ENCODE peak calls at places on chromosomes 3 and 15, in ten cellular contexts. Z is CD8-positive, alpha-beta T cell; T is gastrocnemius medialis; D is choroid plexus epithelial cell; O is GM12865; X is H7; P is Peyer's patch; E is foreskin fibroblast; G is colonic mucosa; F is cardiac muscle cell. N is an unnamed sample.

GRCh38 chr3:116201032-116201690 is 244.1 kb downstream of the LSAMP start:
- DNase-seq in P (no peak), G (no peak), E (no peak), X (no peak), O (no peak), Z (no peak), F (no peak), T (no peak), D (no peak), N (no peak)

GRCh38 chr3:169822983-169823382 is 10.3 kb upstream of the LRRC34 start:
- DNase-seq in F (no peak), D (no peak), Z (no peak), O (no peak), T (no peak), G (no peak), E (no peak), P (no peak), X (no peak), N (no peak)

GRCh38 chr15:99564221-99565030 is 1.4 kb upstream of the MEF2A start:
- DNase-seq in P (peak; percentile 52), E (peak; percentile 68), F (peak; percentile 36), Z (peak; percentile 20), G (peak; percentile 32), X (peak; percentile 22), O (peak; percentile 67), T (peak; percentile 58), D (peak; percentile 55), N (no peak)

GRCh38 chr15:73305331-73306211 is 63.2 kb downstream of the HCN4 start:
- DNase-seq in X (peak; percentile 86), G (peak; percentile 28), D (peak; percentile 90), Z (no peak), P (no peak), O (peak; percentile 76), E (peak; percentile 81), F (peak; percentile 86), T (no peak), N (no peak)

GRCh38 chr3:49671291-49672288 is 2.6 kb upstream of the APEH start:
- DNase-seq in O (peak; percentile 83), F (peak; percentile 72), E (peak; percentile 80), T (peak; percentile 73), Z (peak; percentile 64), P (peak; percentile 82), G (peak; percentile 72), D (peak; percentile 71), X (peak; percentile 94), N (no peak)

GRCh38 chr3:88031543-88032148 is 27.2 kb downstream of the CGGBP1 start:
- DNase-seq in D (peak; percentile 50), Z (no peak), F (peak; percentile 39), G (no peak), P (no peak), O (peak; percentile 53), T (no peak), X (no peak), E (peak; percentile 53), N (no peak)

GRCh38 chr15:89828324-89829145 is 13.9 kb upstream of the ANPEP start:
- DNase-seq in G (peak; percentile 53), T (peak; percentile 45), Z (no peak), F (peak; percentile 74), E (peak; percentile 93), X (peak; percentile 73), D (peak; percentile 50), O (no peak), P (peak; percentile 70), N (no peak)

GRCh38 chr3:175065492-175065891 is 206.4 kb downstream of the NAALADL2 start:
- DNase-seq in D (peak; percentile 55), G (no peak), E (peak; percentile 50), X (no peak), T (no peak), O (no peak), P (no peak), F (no peak), Z (no peak), N (no peak)

GRCh38 chr15:87355946-87356345 is 900.6 kb downstream of the NTRK3 start:
- DNase-seq in F (no peak), P (no peak), G (no peak), X (no peak), Z (no peak), D (no peak), E (no peak), O (no peak), T (no peak), N (no peak)

GRCh38 chr15:58440181-58440910 is 8.6 kb downstream of the LIPC start:
- DNase-seq in T (peak; percentile 39), Z (no peak), X (no peak), G (peak; percentile 65), E (peak; percentile 76), F (peak; percentile 27), D (no peak), P (peak; percentile 47), O (no peak), N (no peak)

GRCh38 chr3:98906230-98906629 is 4.7 kb upstream of the DCBLD2 start:
- DNase-seq in F (peak; percentile 92), O (no peak), T (no peak), D (peak; percentile 92), P (no peak), E (peak; percentile 86), Z (no peak), X (no peak), G (no peak), N (no peak)

GRCh38 chr3:172315401-172316091 is 132.7 kb downstream of the GHSR start:
- DNase-seq in X (no peak), Z (no peak), O (no peak), E (peak; percentile 80), T (no peak), D (peak; percentile 74), F (peak; percentile 81), G (peak; percentile 56), P (peak; percentile 71), N (no peak)

GRCh38 chr3:143751643-143752178 is 96.6 kb downstream of the SLC9A9 start:
- DNase-seq in G (no peak), O (peak; percentile 42), T (no peak), F (no peak), Z (peak; percentile 45), D (no peak), P (no peak), E (no peak), X (no peak), N (no peak)

GRCh38 chr3:143754090-143754489 is 94.2 kb downstream of the SLC9A9 start:
- DNase-seq in F (no peak), O (no peak), T (no peak), P (no peak), X (no peak), G (no peak), D (peak; percentile 8), E (no peak), Z (no peak), N (no peak)

GRCh38 chr3:143750856-143751255 is 97.4 kb downstream of the SLC9A9 start:
- DNase-seq in F (no peak), E (no peak), X (no peak), O (no peak), T (no peak), P (no peak), D (no peak), G (no peak), Z (no peak), N (no peak)

GRCh38 chr3:143755978-143756377 is 92.3 kb downstream of the SLC9A9 start:
- DNase-seq in O (peak; percentile 38), D (no peak), Z (no peak), F (no peak), X (no peak), T (no peak), P (no peak), E (no peak), G (no peak), N (no peak)

GRCh38 chr3:143753456-143753855 is 94.8 kb downstream of the SLC9A9 start:
- DNase-seq in D (no peak), P (no peak), O (no peak), T (no peak), X (no peak), Z (no peak), G (no peak), E (no peak), F (no peak), N (no peak)
- H3K4me3 ChIP-seq in D (no peak overlapping the region), P (no peak overlapping the region), O (no peak overlapping the region), T (no peak overlapping the region), X (no peak overlapping the region), Z (no peak overlapping the region), G (no peak overlapping the region), E (no peak overlapping the region), F (no peak overlapping the region), N (no peak overlapping the region)

DNA sequence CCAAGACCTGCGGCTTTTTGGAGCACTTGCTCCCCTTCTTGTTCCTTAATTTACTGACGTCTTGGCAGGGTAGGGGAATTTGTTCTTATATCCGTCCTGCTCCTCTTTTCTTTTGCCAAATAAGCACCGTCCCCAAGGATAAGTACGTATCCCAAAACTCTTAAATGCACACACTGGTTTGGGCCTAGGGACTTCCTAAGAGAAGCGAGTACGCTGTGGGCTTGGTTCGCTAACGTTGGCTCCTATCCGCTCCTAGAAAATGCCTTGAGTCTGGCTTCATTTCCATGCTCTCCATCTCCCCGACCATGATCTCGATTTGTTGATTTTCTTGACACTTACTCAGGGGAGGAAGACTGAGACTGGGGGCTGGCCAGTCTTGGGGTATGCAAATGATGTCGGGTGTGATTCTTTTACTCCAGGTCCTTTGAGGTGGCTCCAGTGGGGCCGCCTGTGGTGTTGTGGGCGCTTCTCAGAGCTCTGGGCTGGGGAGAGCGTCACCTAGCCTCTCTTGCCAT is 1.3 kb downstream of the MYRIP start:
- DNase-seq in T (no peak), P (no peak), D (no peak), F (no peak), Z (no peak), E (peak; percentile 13), O (no peak), G (no peak), X (peak; percentile 16), N (no peak)
- H3K4me3 ChIP-seq in T (peak overlapping the region; percentile 60), P (peak overlapping the region; percentile 30), D (no peak overlapping the region), F (no peak overlapping the region), Z (no peak overlapping the region), E (no peak overlapping the region), O (no peak overlapping the region), G (peak overlapping the region; percentile 51), X (peak overlapping the region; percentile 69), N (peak overlapping the region; percentile 75)

DNA sequence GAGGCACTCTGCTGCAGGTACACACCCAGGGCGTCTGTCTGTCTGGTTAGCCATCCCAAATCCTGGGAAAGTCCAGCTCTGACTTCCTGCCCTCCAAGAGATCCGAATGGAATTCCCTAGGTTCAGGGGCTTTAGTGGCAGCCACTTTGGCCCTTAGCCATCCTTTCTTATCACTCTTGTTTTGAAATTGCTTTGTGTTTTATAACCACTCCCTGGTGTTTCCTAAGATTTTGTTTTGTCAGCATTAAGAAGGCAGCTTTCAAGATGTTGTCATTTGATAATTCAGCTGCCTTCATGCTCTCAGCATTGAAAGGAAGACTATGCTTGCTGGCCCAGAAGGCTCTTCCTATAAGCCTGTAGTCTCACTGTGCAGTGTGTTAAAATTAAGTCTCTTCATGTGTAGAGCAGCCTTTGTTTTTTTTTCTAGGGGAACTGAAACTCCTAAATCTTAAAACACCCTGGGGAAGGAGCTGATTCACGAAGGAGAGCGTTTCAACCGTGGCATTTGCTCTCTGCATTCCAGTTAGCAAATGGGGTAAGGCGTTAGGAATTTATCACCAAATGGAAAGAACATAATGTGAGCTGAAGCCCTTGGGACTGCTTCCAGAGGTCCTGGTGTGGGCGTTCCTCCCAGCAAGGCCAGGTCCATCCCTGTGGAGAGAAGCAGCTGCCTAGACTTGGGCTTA is 14.2 kb upstream of the CLEC3B start:
- DNase-seq in D (peak; percentile 97), O (no peak), P (peak; percentile 53), E (peak; percentile 96), X (no peak), G (no peak), T (peak; percentile 77), Z (no peak), F (peak; percentile 95), N (no peak)
- H3K4me3 ChIP-seq in D (peak overlapping the region; percentile 23), O (no peak overlapping the region), P (no peak overlapping the region), E (no peak overlapping the region), X (no peak overlapping the region), G (no peak overlapping the region), T (peak overlapping the region; percentile 6), Z (no peak overlapping the region), F (no peak overlapping the region), N (peak overlapping the region; percentile 48)

GRCh38 chr3:3089017-3089416 is 21.2 kb downstream of the IL5RA start:
- DNase-seq in P (no peak), T (no peak), X (no peak), D (no peak), E (no peak), F (no peak), O (peak; percentile 79), G (no peak), Z (no peak), N (no peak)
- H3K4me3 ChIP-seq in P (no peak overlapping the region), T (no peak overlapping the region), X (no peak overlapping the region), D (no peak overlapping the region), E (no peak overlapping the region), F (no peak overlapping the region), O (no peak overlapping the region), G (no peak overlapping the region), Z (no peak overlapping the region), N (no peak overlapping the region)